ENCODE peak calls at places on chromosomes 6 and 20, in ten cellular contexts. M is RWPE1, B is mucosa of descending colon, I is AG10803, Y is upper lobe of left lung, X is body of pancreas, H is endothelial cell, U is ovary, K is choroid plexus epithelial cell, T is astrocyte of the spinal cord. R is an unnamed sample.

GRCh38 chr6:119608994-119609393 is 259.4 kb upstream of the MAN1A1 start:
- DNase-seq in U (no peak), X (no peak), Y (no peak), K (no peak), B (no peak), I (no peak), T (no peak), M (no peak), H (no peak), R (no peak)

GRCh38 chr20:21102252-21102609 is 3.9 kb downstream of the LINC00237 start:
- DNase-seq in Y (no peak), B (no peak), I (no peak), T (no peak), H (peak; percentile 33), U (no peak), X (no peak), M (no peak), K (no peak), R (no peak)

GRCh38 chr6:149028767-149029405 is 282.1 kb downstream of the UST start:
- DNase-seq in I (peak; percentile 95), B (no peak), M (peak; percentile 50), K (peak; percentile 98), Y (no peak), T (peak; percentile 95), U (peak; percentile 47), X (peak; percentile 76), H (peak; percentile 61), R (peak; percentile 24)

GRCh38 chr6:161660666-161661571 is 387.1 kb upstream of the AGPAT4 start:
- DNase-seq in X (no peak), M (no peak), U (no peak), I (peak; percentile 6), T (no peak), B (no peak), Y (no peak), H (no peak), K (no peak), R (no peak)

GRCh38 chr6:129853996-129854711 is 7.0 kb downstream of the TMEM244 start:
- DNase-seq in M (peak; percentile 17), X (no peak), H (no peak), K (peak; percentile 54), T (peak; percentile 76), U (no peak), Y (no peak), B (no peak), I (no peak), R (no peak)

GRCh38 chr20:63320616-63321147 is 27.7 kb downstream of the COL20A1 start:
- DNase-seq in X (peak; percentile 2), U (no peak), T (no peak), K (no peak), B (no peak), M (no peak), H (no peak), Y (peak; percentile 40), I (no peak), R (no peak)

GRCh38 chr20:59305898-59306640 is 5.7 kb downstream of the EDN3 start:
- DNase-seq in M (no peak), Y (no peak), I (no peak), B (no peak), X (no peak), K (no peak), H (no peak), T (no peak), U (no peak), R (no peak)

GRCh38 chr20:56628873-56629463 is at the start of gene TFAP2C:
- DNase-seq in U (peak; percentile 46), T (peak; percentile 64), Y (peak; percentile 97), H (peak; percentile 50), B (peak; percentile 90), X (peak; percentile 80), M (peak; percentile 98), K (peak; percentile 64), I (peak; percentile 76), R (peak; percentile 28)

GRCh38 chr6:108494434-108494833 is 66.3 kb upstream of the FOXO3 start:
- DNase-seq in K (no peak), U (no peak), Y (no peak), B (no peak), M (no peak), X (no peak), H (no peak), T (no peak), I (no peak), R (no peak)

GRCh38 chr6:108502826-108503225 is 57.9 kb upstream of the FOXO3 start:
- DNase-seq in I (no peak), T (no peak), K (no peak), B (no peak), M (no peak), H (no peak), X (no peak), U (no peak), Y (no peak), R (no peak)

GRCh38 chr6:108501559-108501958 is 59.2 kb upstream of the FOXO3 start:
- DNase-seq in M (peak; percentile 13), X (no peak), I (peak; percentile 23), U (no peak), B (no peak), K (peak; percentile 40), Y (no peak), T (peak; percentile 54), H (no peak), R (no peak)

GRCh38 chr6:108492131-108492766 is 68.5 kb upstream of the FOXO3 start:
- DNase-seq in B (no peak), H (peak; percentile 8), Y (no peak), U (no peak), X (no peak), M (peak; percentile 39), I (peak; percentile 58), K (peak; percentile 82), T (peak; percentile 72), R (no peak)

DNA sequence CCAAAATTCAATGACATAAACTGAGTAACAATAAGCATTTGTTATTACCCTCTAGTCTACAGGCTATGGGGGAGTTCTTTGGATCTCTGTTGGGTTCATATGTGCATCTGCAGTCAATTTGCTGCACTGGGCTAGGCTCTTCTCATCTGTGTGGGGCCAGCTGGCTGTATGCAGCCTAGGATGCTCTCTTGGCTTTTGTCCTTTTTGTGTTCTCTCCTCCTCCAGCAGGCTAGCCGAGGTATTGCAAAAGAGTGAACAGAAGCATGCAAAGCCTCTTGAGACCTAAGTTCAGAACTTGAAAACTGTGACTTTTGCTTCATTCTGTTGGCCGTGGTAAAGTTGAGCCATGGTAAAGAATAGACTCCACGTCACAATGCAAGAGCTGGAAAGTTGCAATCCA is 62.8 kb upstream of the FOXO3 start:
- DNase-seq in B (no peak), M (peak; percentile 15), I (peak; percentile 42), H (peak; percentile 61), K (peak; percentile 80), U (no peak), Y (no peak), T (peak; percentile 43), X (peak; percentile 29), R (no peak)
- TF ChIP-seq CTCF in B (no peak), M (no peak), I (peak; percentile 63), H (peak; percentile 50), K (peak; percentile 85), U (no peak), Y (no peak), T (peak; percentile 68), X (no peak), R (peak; percentile 50)

GRCh38 chr6:138124096-138124495 is 16.9 kb upstream of the PERP start:
- DNase-seq in T (no peak), X (no peak), H (no peak), I (no peak), B (no peak), U (no peak), Y (no peak), K (no peak), M (no peak), R (no peak)

GRCh38 chr6:138128096-138128495 is 20.9 kb upstream of the PERP start:
- DNase-seq in U (no peak), T (no peak), X (no peak), K (peak; percentile 9), B (no peak), M (no peak), Y (no peak), H (no peak), I (no peak), R (no peak)

DNA sequence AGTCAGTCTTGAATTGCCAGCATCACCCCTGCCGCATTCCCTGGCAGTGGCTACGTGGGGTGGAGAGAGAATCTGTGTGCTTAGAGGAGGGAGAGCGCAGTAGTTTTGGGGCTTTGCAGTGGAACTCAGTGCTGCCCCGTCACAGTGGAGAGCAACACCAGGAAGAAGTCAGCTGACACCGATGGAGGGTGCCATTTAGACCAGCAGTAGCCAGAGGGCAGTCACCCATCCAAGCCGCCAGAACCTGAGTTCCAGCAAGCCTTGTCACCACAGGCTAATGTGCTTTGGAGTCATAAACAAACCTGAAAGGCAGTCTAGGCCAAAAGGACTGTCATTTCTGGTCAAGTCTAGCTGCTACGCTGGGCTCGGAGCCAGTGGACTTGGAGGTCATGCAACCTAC is 22.0 kb upstream of the PERP start:
- DNase-seq in K (peak; percentile 4), M (no peak), H (no peak), U (no peak), X (no peak), I (no peak), T (no peak), B (no peak), Y (no peak), R (no peak)
- TF ChIP-seq CTCF in K (peak; percentile 15), M (no peak), H (no peak), U (no peak), X (no peak), I (no peak), T (no peak), B (no peak), Y (no peak), R (no peak)

GRCh38 chr20:9884061-9884460 is 45.2 kb upstream of the PAK5 start:
- DNase-seq in K (peak; percentile 1), H (no peak), M (no peak), Y (no peak), I (no peak), X (no peak), T (no peak), U (no peak), B (no peak), R (no peak)
- TF ChIP-seq CTCF in K (peak; percentile 26), H (no peak), M (no peak), Y (no peak), I (no peak), X (no peak), T (peak; percentile 5), U (no peak), B (no peak), R (peak; percentile 55)

GRCh38 chr20:9374068-9374467 is 140.3 kb upstream of the LAMP5 start:
- DNase-seq in I (no peak), Y (no peak), B (no peak), X (no peak), M (no peak), K (no peak), T (peak; percentile 25), U (no peak), H (no peak), R (no peak)

GRCh38 chr20:9377007-9377406 is 137.4 kb upstream of the LAMP5 start:
- DNase-seq in K (no peak), U (no peak), Y (no peak), I (no peak), B (no peak), T (peak; percentile 10), H (no peak), M (no peak), X (no peak), R (no peak)

GRCh38 chr20:9369557-9369956 is 144.8 kb upstream of the LAMP5 start:
- DNase-seq in B (no peak), M (no peak), T (no peak), I (no peak), U (no peak), K (no peak), Y (no peak), X (no peak), H (no peak), R (no peak)

GRCh38 chr20:9375221-9375681 is 139.1 kb upstream of the LAMP5 start:
- DNase-seq in X (no peak), K (no peak), U (no peak), H (no peak), I (no peak), Y (no peak), B (no peak), M (no peak), T (peak; percentile 48), R (no peak)

DNA sequence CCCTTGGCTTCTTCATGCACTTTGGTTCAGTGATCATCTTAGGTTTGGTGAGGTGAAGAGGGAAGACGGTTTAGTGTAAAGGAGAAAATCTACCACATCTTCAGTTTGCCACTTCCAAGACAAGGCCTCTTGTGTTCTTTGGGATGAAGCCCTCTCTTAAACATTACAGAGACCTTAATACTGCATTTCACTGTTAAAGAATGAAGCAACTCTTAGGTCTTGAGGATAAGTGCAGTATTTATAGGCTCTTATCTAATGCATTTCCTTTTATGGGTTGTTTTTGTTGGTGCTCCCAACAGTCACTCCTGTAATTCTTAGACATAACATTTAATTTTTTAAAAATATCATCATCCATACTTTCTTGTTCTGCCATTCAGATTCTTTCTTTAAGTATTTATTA is 139.9 kb upstream of the LAMP5 start:
- DNase-seq in H (no peak), B (no peak), U (no peak), Y (no peak), X (no peak), M (no peak), K (no peak), T (peak; percentile 32), I (no peak), R (no peak)
- TF ChIP-seq CTCF in H (no peak), B (no peak), U (no peak), Y (no peak), X (no peak), M (no peak), K (no peak), T (no peak), I (no peak), R (no peak)